ENCODE peak calls at places on chromosomes 13 and 19, in five cellular contexts. H is stomach, R is cardiac muscle cell, E is GM23338, M is right cardiac atrium. B is an unnamed sample.
A peak's percentile ranks its signal among the peaks of the same experiment; 100 is the strongest.

GRCh38 chr13:35964764-35965163 is 166.4 kb downstream of the DCLK1 start:
- DNase-seq in H (no peak), R (peak; percentile 76), E (no peak), M (no peak), B (no peak)

GRCh38 chr19:55109527-55110291 is 7.7 kb downstream of the PPP1R12C start:
- DNase-seq in H (no peak), R (no peak), E (no peak), M (no peak), B (no peak)

GRCh38 chr13:110379905-110380341 is 72.8 kb downstream of the COL4A2 start:
- DNase-seq in H (no peak), R (peak; percentile 43), E (peak; percentile 35), M (no peak), B (no peak)

GRCh38 chr13:76879211-76879875 is 6.9 kb downstream of the KCTD12 start:
- DNase-seq in H (peak; percentile 38), R (peak; percentile 93), E (no peak), M (peak; percentile 82), B (peak; percentile 46)

GRCh38 chr13:101579291-101579802 is 126.9 kb downstream of the ITGBL1 start:
- DNase-seq in H (no peak), R (peak; percentile 25), E (no peak), M (no peak), B (no peak)

GRCh38 chr13:102702965-102703720 is 8.3 kb upstream of the METTL21C start:
- DNase-seq in H (no peak), R (no peak), E (no peak), M (no peak), B (no peak)

GRCh38 chr19:3095375-3096191 is 1.4 kb downstream of the GNA11 start:
- DNase-seq in H (no peak), R (no peak), E (peak; percentile 92), M (peak; percentile 72), B (peak; percentile 89)

GRCh38 chr13:70384156-70384555 is 275.9 kb upstream of the KLHL1 start:
- DNase-seq in H (no peak), R (no peak), E (no peak), M (no peak), B (no peak)

GRCh38 chr19:40204381-40204780 is 13.2 kb downstream of the MAP3K10 start:
- DNase-seq in H (no peak), R (no peak), E (no peak), M (no peak), B (no peak)

GRCh38 chr19:35696835-35697234 is 7.5 kb upstream of the ZBTB32 start:
- DNase-seq in H (no peak), R (no peak), E (no peak), M (no peak), B (no peak)

GRCh38 chr19:53809518-53810186 is 14.5 kb downstream of the NLRP12 start:
- DNase-seq in H (no peak), R (no peak), E (peak; percentile 82), M (no peak), B (no peak)

GRCh38 chr13:25501231-25501630 is 129.5 kb downstream of the ATP8A2 start:
- DNase-seq in H (no peak), R (no peak), E (no peak), M (no peak), B (no peak)

GRCh38 chr19:53909471-53910169 is 542 bp downstream of the CACNG7 start:
- DNase-seq in H (no peak), R (no peak), E (peak; percentile 68), M (peak; percentile 31), B (no peak)

GRCh38 chr13:78958019-78958418 is 299.1 kb upstream of the OBI1 start:
- DNase-seq in H (no peak), R (no peak), E (no peak), M (no peak), B (no peak)

GRCh38 chr19:28609091-28609755 is 603.7 kb downstream of the UQCRFS1 start:
- DNase-seq in H (no peak), R (no peak), E (no peak), M (no peak), B (no peak)

GRCh38 chr19:28612275-28612769 is 600.6 kb downstream of the UQCRFS1 start:
- DNase-seq in H (no peak), R (no peak), E (peak; percentile 52), M (no peak), B (no peak)

GRCh38 chr19:28609944-28610343 is 603.0 kb downstream of the UQCRFS1 start:
- DNase-seq in H (no peak), R (no peak), E (no peak), M (no peak), B (no peak)

GRCh38 chr19:28608292-28608691 is 604.7 kb downstream of the UQCRFS1 start:
- DNase-seq in H (no peak), R (no peak), E (no peak), M (no peak), B (no peak)

GRCh38 chr19:28610731-28611130 is 602.2 kb downstream of the UQCRFS1 start:
- DNase-seq in H (no peak), R (no peak), E (no peak), M (no peak), B (no peak)
- H3K4me1 ChIP-seq in H (no peaks in the 10 kb centered on the region), R (no peaks in the 10 kb centered on the region), E (no peaks in the 10 kb centered on the region), M (no peaks in the 10 kb centered on the region), B (no peaks in the 10 kb centered on the region)

GRCh38 chr19:41547569-41547968 is 28.4 kb upstream of the CEACAM21 start:
- DNase-seq in H (no peak), R (no peak), E (no peak), M (no peak), B (no peak)

GRCh38 chr19:41548954-41549688 is 26.8 kb upstream of the CEACAM21 start:
- DNase-seq in H (peak; percentile 43), R (peak; percentile 20), E (peak; percentile 55), M (no peak), B (peak; percentile 76)

GRCh38 chr19:41546386-41546789 is 29.6 kb upstream of the CEACAM21 start:
- DNase-seq in H (no peak), R (no peak), E (no peak), M (peak; percentile 70), B (no peak)

GRCh38 chr19:41545547-41545946 is 30.4 kb upstream of the CEACAM21 start:
- DNase-seq in H (no peak), R (no peak), E (no peak), M (no peak), B (no peak)

GRCh38 chr19:41548047-41548446 is 27.9 kb upstream of the CEACAM21 start:
- DNase-seq in H (no peak), R (no peak), E (no peak), M (no peak), B (no peak)
- H3K4me1 ChIP-seq in H (no peaks in the 10 kb centered on the region), R (no peaks in the 10 kb centered on the region), E (peaks cover 28% of the 10 kb centered on the region), M (peaks cover 4% of the 10 kb centered on the region), B (peaks cover 43% of the 10 kb centered on the region)

GRCh38 chr19:17109962-17110598 is 34.5 kb downstream of the MYO9B start:
- DNase-seq in H (peak; percentile 45), R (no peak), E (no peak), M (peak; percentile 86), B (no peak)
- H3K4me1 ChIP-seq in H (peaks cover 41% of the 10 kb centered on the region), R (peaks cover 3% of the 10 kb centered on the region), E (peaks cover 21% of the 10 kb centered on the region), M (peaks cover 7% of the 10 kb centered on the region), B (peaks cover 8% of the 10 kb centered on the region)

GRCh38 chr19:43767316-43767715 is 12.6 kb upstream of the SMG9 start:
- DNase-seq in H (no peak), R (no peak), E (no peak), M (no peak), B (no peak)

GRCh38 chr19:43767818-43768217 is 13.0 kb downstream of the KCNN4 start:
- DNase-seq in H (no peak), R (no peak), E (no peak), M (no peak), B (no peak)

GRCh38 chr19:43766755-43767043 is 11.9 kb upstream of the SMG9 start:
- DNase-seq in H (no peak), R (no peak), E (no peak), M (no peak), B (no peak)

GRCh38 chr19:43769256-43769655 is 11.5 kb downstream of the KCNN4 start:
- DNase-seq in H (no peak), R (no peak), E (no peak), M (peak; percentile 57), B (no peak)

GRCh38 chr19:43768273-43769050 is 12.3 kb downstream of the KCNN4 start:
- DNase-seq in H (peak; percentile 48), R (peak; percentile 36), E (no peak), M (peak; percentile 79), B (no peak)
- H3K4me1 ChIP-seq in H (peaks cover 31% of the 10 kb centered on the region), R (no peaks in the 10 kb centered on the region), E (peaks cover 6% of the 10 kb centered on the region), M (no peaks in the 10 kb centered on the region), B (peaks cover 23% of the 10 kb centered on the region)

GRCh38 chr19:33302175-33302973 is at the start of gene CEBPA:
- DNase-seq in H (peak; percentile 90), R (peak; percentile 85), E (peak; percentile 91), M (peak; percentile 92), B (no peak)

GRCh38 chr19:33301011-33301899 is 1.1 kb downstream of the CEBPA start:
- DNase-seq in H (peak; percentile 39), R (peak; percentile 14), E (peak; percentile 63), M (peak; percentile 71), B (no peak)

GRCh38 chr19:33300016-33300981 is 2.0 kb downstream of the CEBPA start:
- DNase-seq in H (peak; percentile 32), R (peak; percentile 20), E (no peak), M (peak; percentile 82), B (no peak)

GRCh38 chr19:33302974-33303790 is 848 bp upstream of the CEBPA start:
- DNase-seq in H (peak; percentile 62), R (peak; percentile 70), E (peak; percentile 81), M (peak; percentile 84), B (no peak)

GRCh38 chr19:33301900-33302174 is 497 bp downstream of the CEBPA start:
- DNase-seq in H (no peak), R (no peak), E (peak; percentile 56), M (peak; percentile 59), B (no peak)
- H3K4me1 ChIP-seq in H (peaks cover 74% of the 10 kb centered on the region), R (peaks cover 10% of the 10 kb centered on the region), E (peaks cover 14% of the 10 kb centered on the region), M (no peaks in the 10 kb centered on the region), B (no peaks in the 10 kb centered on the region)

DNA sequence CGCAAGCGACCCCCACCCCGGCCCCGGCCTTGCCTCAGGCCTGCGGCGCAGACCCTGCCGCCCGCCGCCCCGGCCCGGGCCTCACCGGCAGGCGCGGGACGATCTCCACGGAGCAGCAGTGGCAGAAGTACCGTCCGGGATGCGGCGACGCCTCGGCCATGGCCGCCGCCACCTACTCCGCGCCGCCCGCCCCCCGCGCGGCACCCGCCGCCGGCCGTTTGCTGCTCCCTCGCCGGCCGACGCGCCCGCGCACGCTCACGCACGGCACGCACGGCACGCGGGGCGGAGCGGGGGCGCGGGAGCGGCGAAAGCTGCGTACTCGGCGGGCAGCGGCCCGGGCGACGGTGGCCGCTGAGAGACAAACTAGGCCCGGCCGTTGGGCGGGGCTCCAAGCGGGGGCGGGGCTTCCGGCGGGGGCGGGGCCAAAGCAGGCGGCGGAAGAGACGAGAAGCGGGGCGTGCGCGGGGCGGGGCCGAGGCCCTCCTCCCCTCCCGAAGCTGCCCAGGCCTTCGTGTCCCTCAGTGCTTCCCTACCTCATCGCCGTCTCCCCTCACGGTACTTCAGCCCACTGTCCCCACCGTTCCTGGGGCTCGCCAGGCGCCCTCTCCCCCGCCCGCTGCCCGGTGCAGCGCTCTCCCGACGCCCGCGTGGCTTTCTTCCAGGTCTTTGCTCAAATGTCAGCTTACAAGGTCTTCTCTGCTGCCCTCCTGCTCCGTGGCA is at the start of gene RNF126:
- DNase-seq in H (peak; percentile 96), R (peak; percentile 95), E (peak; percentile 84), M (peak; percentile 98), B (peak; percentile 86)
- H3K4me1 ChIP-seq in H (peaks cover 57% of the 10 kb centered on the region), R (peaks cover 8% of the 10 kb centered on the region), E (peaks cover 6% of the 10 kb centered on the region), M (peaks cover 9% of the 10 kb centered on the region), B (peaks cover 27% of the 10 kb centered on the region)

GRCh38 chr19:18468517-18468916 is 30.6 kb upstream of the ISYNA1 start:
- DNase-seq in H (no peak), R (no peak), E (no peak), M (no peak), B (no peak)
- H3K4me1 ChIP-seq in H (peaks cover 66% of the 10 kb centered on the region), R (no peaks in the 10 kb centered on the region), E (peaks cover 5% of the 10 kb centered on the region), M (peaks cover 14% of the 10 kb centered on the region), B (peaks cover 11% of the 10 kb centered on the region)